ENCODE peak calls at places on chromosomes 13 and 19, in eight cellular contexts. A, W, U, F, O, P, L and Y are unnamed samples.

GRCh38 chr19:12668937-12669271 is 2.3 kb downstream of the WDR83 start:
- DNase-seq in W (peak), U (no peak), L (peak), O (no peak), P (peak), F (peak), A (peak), Y (peak)

GRCh38 chr19:13987101-13987890 is 18.8 kb downstream of the RFX1 start:
- DNase-seq in A (no peak), U (no peak), O (peak), F (no peak), L (no peak), P (no peak), W (no peak), Y (peak)

GRCh38 chr19:14505488-14506239 is 9.7 kb upstream of the GIPC1 start:
- DNase-seq in W (peak), F (peak), L (peak), A (peak), P (peak), U (no peak), O (no peak), Y (no peak)

GRCh38 chr13:39876258-39876657 is 220.8 kb downstream of the COG6 start:
- DNase-seq in W (no peak), A (no peak), O (no peak), L (no peak), F (peak), P (peak), U (no peak), Y (no peak)

GRCh38 chr13:106173891-106174610 is 361.4 kb downstream of the EFNB2 start:
- DNase-seq in W (no peak), O (no peak), A (no peak), U (no peak), P (no peak), F (no peak), L (no peak), Y (no peak)

GRCh38 chr13:41458939-41459753 is 1.8 kb downstream of the RGCC start:
- DNase-seq in O (peak), F (peak), A (peak), P (peak), U (no peak), W (peak), L (peak), Y (peak)

GRCh38 chr13:109862627-109863026 is 76.2 kb upstream of the IRS2 start:
- DNase-seq in W (no peak), A (no peak), L (no peak), U (no peak), P (peak), F (no peak), O (no peak), Y (no peak)

GRCh38 chr13:112854321-112854720 is 114.7 kb upstream of the MCF2L start:
- DNase-seq in W (no peak), L (no peak), O (no peak), F (no peak), U (no peak), P (no peak), A (no peak), Y (no peak)

GRCh38 chr19:4523306-4524110 is 5.2 kb upstream of the PLIN4 start:
- DNase-seq in P (peak), A (peak), U (no peak), L (no peak), F (peak), O (peak), W (no peak), Y (peak)

GRCh38 chr13:44224433-44225149 is 149.0 kb upstream of the SERP2 start:
- DNase-seq in P (no peak), O (no peak), U (no peak), L (no peak), A (no peak), F (no peak), W (no peak), Y (no peak)

GRCh38 chr19:4054471-4055208 is 12.1 kb downstream of the ZBTB7A start:
- DNase-seq in U (no peak), O (no peak), W (no peak), P (no peak), L (no peak), F (no peak), A (no peak), Y (no peak)

GRCh38 chr13:70723732-70724131 is 615.5 kb upstream of the KLHL1 start:
- DNase-seq in O (peak), A (no peak), L (no peak), W (no peak), P (peak), F (peak), U (no peak), Y (no peak)

GRCh38 chr19:48573163-48573505 is 21.2 kb downstream of the SULT2B1 start:
- DNase-seq in L (no peak), P (no peak), U (peak), A (no peak), W (no peak), F (no peak), O (no peak), Y (no peak)

GRCh38 chr19:4189641-4190040 is 7.2 kb downstream of the ANKRD24 start:
- DNase-seq in F (no peak), O (no peak), U (no peak), A (no peak), W (no peak), P (no peak), L (no peak), Y (no peak)

GRCh38 chr13:25217023-25217909 is 45.2 kb upstream of the AMER2 start:
- DNase-seq in F (peak), O (no peak), W (no peak), A (no peak), U (no peak), P (peak), L (no peak), Y (no peak)

GRCh38 chr13:45356966-45357689 is 16.1 kb upstream of the TPT1 start:
- DNase-seq in F (no peak), L (no peak), U (no peak), P (no peak), W (no peak), A (no peak), O (no peak), Y (peak)

GRCh38 chr13:26377038-26377437 is 123.1 kb downstream of the CDK8 start:
- DNase-seq in U (peak), F (peak), P (peak), L (no peak), O (peak), W (no peak), A (no peak), Y (no peak)